ENCODE peak calls at places on chromosomes 7 and 10, in nine cellular contexts. One of them, this sample, is unnamed.

GRCh38 chr10:80171248-80171660 is 34.1 kb downstream of the ANXA11 start:
- DNase-seq in stimulated activated naive B cell treated with anti-CD40 and anti-IgM and Interleukin-4, amounts not matched to agents 10 μg/mL and 1 μg/mL and 100 μg/mL, for 72 hours: no peak
- DNase-seq in neuronal stem cell: no peak
- DNase-seq in Calu3: peak
- DNase-seq in GM04504: no peak
- DNase-seq in caudate nucleus: no peak
- DNase-seq in Kasumi-1: no peak
- DNase-seq in endothelial cell: no peak
- DNase-seq in A549: no peak
- DNase-seq in this sample: no peak

GRCh38 chr7:22655781-22656180 is 71.2 kb upstream of the IL6 start:
- DNase-seq in stimulated activated naive B cell treated with anti-CD40 and anti-IgM and Interleukin-4, amounts not matched to agents 10 μg/mL and 1 μg/mL and 100 μg/mL, for 72 hours: no peak
- DNase-seq in neuronal stem cell: no peak
- DNase-seq in Calu3: no peak
- DNase-seq in GM04504: no peak
- DNase-seq in caudate nucleus: no peak
- DNase-seq in Kasumi-1: no peak
- DNase-seq in endothelial cell: no peak
- DNase-seq in A549: no peak
- DNase-seq in this sample: no peak

GRCh38 chr10:120941468-120941867 is 90.3 kb downstream of the WDR11 start:
- DNase-seq in stimulated activated naive B cell treated with anti-CD40 and anti-IgM and Interleukin-4, amounts not matched to agents 10 μg/mL and 1 μg/mL and 100 μg/mL, for 72 hours: no peak
- DNase-seq in neuronal stem cell: no peak
- DNase-seq in Calu3: peak
- DNase-seq in GM04504: no peak
- DNase-seq in caudate nucleus: no peak
- DNase-seq in Kasumi-1: no peak
- DNase-seq in endothelial cell: no peak
- DNase-seq in A549: no peak
- DNase-seq in this sample: no peak

GRCh38 chr7:69620063-69620462 is 21.8 kb downstream of the AUTS2 start:
- DNase-seq in stimulated activated naive B cell treated with anti-CD40 and anti-IgM and Interleukin-4, amounts not matched to agents 10 μg/mL and 1 μg/mL and 100 μg/mL, for 72 hours: no peak
- DNase-seq in neuronal stem cell: no peak
- DNase-seq in Calu3: no peak
- DNase-seq in GM04504: no peak
- DNase-seq in caudate nucleus: no peak
- DNase-seq in Kasumi-1: no peak
- DNase-seq in endothelial cell: no peak
- DNase-seq in A549: no peak
- DNase-seq in this sample: no peak

GRCh38 chr7:66076459-66077329 is 1.1 kb downstream of the ASL start:
- DNase-seq in stimulated activated naive B cell treated with anti-CD40 and anti-IgM and Interleukin-4, amounts not matched to agents 10 μg/mL and 1 μg/mL and 100 μg/mL, for 72 hours: no peak
- DNase-seq in neuronal stem cell: no peak
- DNase-seq in Calu3: peak
- DNase-seq in GM04504: no peak
- DNase-seq in caudate nucleus: no peak
- DNase-seq in Kasumi-1: peak
- DNase-seq in endothelial cell: no peak
- DNase-seq in A549: no peak
- DNase-seq in this sample: peak

GRCh38 chr7:106819546-106819945 is 45.5 kb upstream of the PIK3CG start:
- DNase-seq in stimulated activated naive B cell treated with anti-CD40 and anti-IgM and Interleukin-4, amounts not matched to agents 10 μg/mL and 1 μg/mL and 100 μg/mL, for 72 hours: no peak
- DNase-seq in neuronal stem cell: no peak
- DNase-seq in Calu3: no peak
- DNase-seq in GM04504: no peak
- DNase-seq in caudate nucleus: no peak
- DNase-seq in Kasumi-1: no peak
- DNase-seq in endothelial cell: no peak
- DNase-seq in A549: no peak
- DNase-seq in this sample: no peak

GRCh38 chr10:115830260-115830970 is 442.6 kb downstream of the GFRA1 start:
- DNase-seq in stimulated activated naive B cell treated with anti-CD40 and anti-IgM and Interleukin-4, amounts not matched to agents 10 μg/mL and 1 μg/mL and 100 μg/mL, for 72 hours: no peak
- DNase-seq in neuronal stem cell: no peak
- DNase-seq in Calu3: no peak
- DNase-seq in GM04504: peak
- DNase-seq in caudate nucleus: no peak
- DNase-seq in Kasumi-1: no peak
- DNase-seq in endothelial cell: no peak
- DNase-seq in A549: no peak
- DNase-seq in this sample: no peak

GRCh38 chr10:12484945-12485805 is 135.8 kb downstream of the CAMK1D start:
- DNase-seq in stimulated activated naive B cell treated with anti-CD40 and anti-IgM and Interleukin-4, amounts not matched to agents 10 μg/mL and 1 μg/mL and 100 μg/mL, for 72 hours: no peak
- DNase-seq in neuronal stem cell: no peak
- DNase-seq in Calu3: peak
- DNase-seq in GM04504: no peak
- DNase-seq in caudate nucleus: peak
- DNase-seq in Kasumi-1: no peak
- DNase-seq in endothelial cell: no peak
- DNase-seq in A549: no peak
- DNase-seq in this sample: peak

GRCh38 chr10:11015371-11015934 is 2.2 kb upstream of the CELF2 start:
- DNase-seq in stimulated activated naive B cell treated with anti-CD40 and anti-IgM and Interleukin-4, amounts not matched to agents 10 μg/mL and 1 μg/mL and 100 μg/mL, for 72 hours: no peak
- DNase-seq in neuronal stem cell: no peak
- DNase-seq in Calu3: no peak
- DNase-seq in GM04504: no peak
- DNase-seq in caudate nucleus: no peak
- DNase-seq in Kasumi-1: no peak
- DNase-seq in endothelial cell: no peak
- DNase-seq in A549: no peak
- DNase-seq in this sample: no peak

GRCh38 chr10:14146501-14146900 is 184.2 kb downstream of the FRMD4A start:
- DNase-seq in stimulated activated naive B cell treated with anti-CD40 and anti-IgM and Interleukin-4, amounts not matched to agents 10 μg/mL and 1 μg/mL and 100 μg/mL, for 72 hours: no peak
- DNase-seq in neuronal stem cell: no peak
- DNase-seq in Calu3: no peak
- DNase-seq in GM04504: no peak
- DNase-seq in caudate nucleus: no peak
- DNase-seq in Kasumi-1: no peak
- DNase-seq in endothelial cell: no peak
- DNase-seq in A549: no peak
- DNase-seq in this sample: no peak

GRCh38 chr7:55478700-55479099 is 93.6 kb downstream of the VOPP1 start:
- DNase-seq in stimulated activated naive B cell treated with anti-CD40 and anti-IgM and Interleukin-4, amounts not matched to agents 10 μg/mL and 1 μg/mL and 100 μg/mL, for 72 hours: no peak
- DNase-seq in neuronal stem cell: no peak
- DNase-seq in Calu3: no peak
- DNase-seq in GM04504: no peak
- DNase-seq in caudate nucleus: no peak
- DNase-seq in Kasumi-1: no peak
- DNase-seq in endothelial cell: no peak
- DNase-seq in A549: no peak
- DNase-seq in this sample: no peak

GRCh38 chr10:87960230-87960629 is 96.8 kb downstream of the PTEN start:
- DNase-seq in stimulated activated naive B cell treated with anti-CD40 and anti-IgM and Interleukin-4, amounts not matched to agents 10 μg/mL and 1 μg/mL and 100 μg/mL, for 72 hours: no peak
- DNase-seq in neuronal stem cell: no peak
- DNase-seq in Calu3: no peak
- DNase-seq in GM04504: no peak
- DNase-seq in caudate nucleus: no peak
- DNase-seq in Kasumi-1: no peak
- DNase-seq in endothelial cell: no peak
- DNase-seq in A549: peak
- DNase-seq in this sample: no peak

GRCh38 chr10:103695584-103696005 is 159.8 kb downstream of the SH3PXD2A start:
- DNase-seq in stimulated activated naive B cell treated with anti-CD40 and anti-IgM and Interleukin-4, amounts not matched to agents 10 μg/mL and 1 μg/mL and 100 μg/mL, for 72 hours: no peak
- DNase-seq in neuronal stem cell: no peak
- DNase-seq in Calu3: no peak
- DNase-seq in GM04504: peak
- DNase-seq in caudate nucleus: no peak
- DNase-seq in Kasumi-1: no peak
- DNase-seq in endothelial cell: no peak
- DNase-seq in A549: no peak
- DNase-seq in this sample: no peak

GRCh38 chr7:143258830-143259229 is 4.4 kb upstream of the GSTK1 start:
- DNase-seq in stimulated activated naive B cell treated with anti-CD40 and anti-IgM and Interleukin-4, amounts not matched to agents 10 μg/mL and 1 μg/mL and 100 μg/mL, for 72 hours: no peak
- DNase-seq in neuronal stem cell: no peak
- DNase-seq in Calu3: no peak
- DNase-seq in GM04504: no peak
- DNase-seq in caudate nucleus: no peak
- DNase-seq in Kasumi-1: no peak
- DNase-seq in endothelial cell: no peak
- DNase-seq in A549: no peak
- DNase-seq in this sample: no peak

GRCh38 chr7:29202651-29203069 is 8.1 kb downstream of the CHN2 start:
- DNase-seq in stimulated activated naive B cell treated with anti-CD40 and anti-IgM and Interleukin-4, amounts not matched to agents 10 μg/mL and 1 μg/mL and 100 μg/mL, for 72 hours: no peak
- DNase-seq in neuronal stem cell: no peak
- DNase-seq in Calu3: no peak
- DNase-seq in GM04504: no peak
- DNase-seq in caudate nucleus: no peak
- DNase-seq in Kasumi-1: no peak
- DNase-seq in endothelial cell: no peak
- DNase-seq in A549: no peak
- DNase-seq in this sample: no peak

GRCh38 chr10:45005284-45005683 is 4.6 kb downstream of the ZNF22 start:
- DNase-seq in stimulated activated naive B cell treated with anti-CD40 and anti-IgM and Interleukin-4, amounts not matched to agents 10 μg/mL and 1 μg/mL and 100 μg/mL, for 72 hours: no peak
- DNase-seq in neuronal stem cell: no peak
- DNase-seq in Calu3: no peak
- DNase-seq in GM04504: no peak
- DNase-seq in caudate nucleus: no peak
- DNase-seq in Kasumi-1: no peak
- DNase-seq in endothelial cell: no peak
- DNase-seq in A549: no peak
- DNase-seq in this sample: peak

GRCh38 chr7:12957487-12957886 is 270.1 kb downstream of the ARL4A start:
- DNase-seq in stimulated activated naive B cell treated with anti-CD40 and anti-IgM and Interleukin-4, amounts not matched to agents 10 μg/mL and 1 μg/mL and 100 μg/mL, for 72 hours: no peak
- DNase-seq in neuronal stem cell: no peak
- DNase-seq in Calu3: no peak
- DNase-seq in GM04504: no peak
- DNase-seq in caudate nucleus: no peak
- DNase-seq in Kasumi-1: no peak
- DNase-seq in endothelial cell: no peak
- DNase-seq in A549: no peak
- DNase-seq in this sample: no peak

GRCh38 chr10:100038561-100039071 is 28.9 kb upstream of the DNMBP start:
- DNase-seq in stimulated activated naive B cell treated with anti-CD40 and anti-IgM and Interleukin-4, amounts not matched to agents 10 μg/mL and 1 μg/mL and 100 μg/mL, for 72 hours: no peak
- DNase-seq in neuronal stem cell: no peak
- DNase-seq in Calu3: peak
- DNase-seq in GM04504: no peak
- DNase-seq in caudate nucleus: no peak
- DNase-seq in Kasumi-1: no peak
- DNase-seq in endothelial cell: no peak
- DNase-seq in A549: no peak
- DNase-seq in this sample: peak

GRCh38 chr10:121168513-121169216 is 317.5 kb downstream of the WDR11 start:
- DNase-seq in stimulated activated naive B cell treated with anti-CD40 and anti-IgM and Interleukin-4, amounts not matched to agents 10 μg/mL and 1 μg/mL and 100 μg/mL, for 72 hours: no peak
- DNase-seq in neuronal stem cell: no peak
- DNase-seq in Calu3: no peak
- DNase-seq in GM04504: no peak
- DNase-seq in caudate nucleus: no peak
- DNase-seq in Kasumi-1: no peak
- DNase-seq in endothelial cell: no peak
- DNase-seq in A549: no peak
- DNase-seq in this sample: no peak

This sample was measured in HepG2.